ENCODE peak calls at places on chromosomes 7 and 10, in four cellular contexts. Q is CD4-positive, CD25-positive, alpha-beta regulatory T cell; C is tibial nerve; I is effector memory CD4-positive, alpha-beta T cell. T is an unnamed sample.

GRCh38 chr10:73379064-73379748 is 20.5 kb upstream of the CFAP70 start:
- DNase-seq in Q (no peak), C (no peak), I (no peak), T (no peak)

GRCh38 chr7:137006293-137006692 is 137.8 kb downstream of the CHRM2 start:
- DNase-seq in Q (no peak), C (no peak), I (no peak), T (no peak)

GRCh38 chr10:130188195-130189175 is 52.3 kb downstream of the GLRX3 start:
- DNase-seq in Q (no peak), C (no peak), I (no peak), T (no peak)

GRCh38 chr10:72152286-72152685 is 63.5 kb upstream of the ANAPC16 start:
- DNase-seq in Q (no peak), C (no peak), I (no peak), T (no peak)

GRCh38 chr10:92239600-92240288 is 51.1 kb downstream of the CPEB3 start:
- DNase-seq in Q (peak; percentile 47), C (peak; percentile 16), I (no peak), T (peak; percentile 33)

GRCh38 chr10:111126073-111126472 is 49.2 kb downstream of the ADRA2A start:
- DNase-seq in Q (no peak), C (no peak), I (no peak), T (no peak)

GRCh38 chr10:44467090-44467489 is 82.2 kb upstream of the CXCL12 start:
- DNase-seq in Q (no peak), C (no peak), I (no peak), T (no peak)

GRCh38 chr10:98055875-98056516 is 25.6 kb upstream of the CRTAC1 start:
- DNase-seq in Q (no peak), C (no peak), I (no peak), T (no peak)

GRCh38 chr7:107712906-107713305 is 31.0 kb upstream of the CBLL1 start:
- DNase-seq in Q (no peak), C (no peak), I (no peak), T (no peak)

GRCh38 chr7:106110238-106110560 is 1.9 kb downstream of the SYPL1 start:
- DNase-seq in Q (no peak), C (no peak), I (no peak), T (no peak)

GRCh38 chr7:116726713-116727431 is 54.9 kb downstream of the MET start:
- DNase-seq in Q (no peak), C (no peak), I (no peak), T (no peak)

GRCh38 chr7:99203092-99203491 is 4.8 kb downstream of the KPNA7 start:
- DNase-seq in Q (no peak), C (no peak), I (no peak), T (no peak)

GRCh38 chr7:126685596-126685995 is 567.1 kb downstream of the GRM8 start:
- DNase-seq in Q (no peak), C (no peak), I (no peak), T (no peak)

GRCh38 chr7:31102151-31102972 is 50.3 kb downstream of the ADCYAP1R1 start:
- DNase-seq in Q (no peak), C (no peak), I (no peak), T (no peak)

GRCh38 chr10:32175629-32176028 is 119.4 kb upstream of the KIF5B start:
- DNase-seq in Q (no peak), C (no peak), I (no peak), T (no peak)

GRCh38 chr10:93718937-93719725 is 16.7 kb upstream of the FRA10AC1 start:
- DNase-seq in Q (no peak), C (no peak), I (no peak), T (no peak)

GRCh38 chr7:1738511-1738910 is 68.4 kb downstream of the ELFN1 start:
- DNase-seq in Q (no peak), C (no peak), I (no peak), T (no peak)

GRCh38 chr7:11343818-11344413 is 370.2 kb downstream of the PHF14 start:
- DNase-seq in Q (peak; percentile 24), C (no peak), I (no peak), T (no peak)

GRCh38 chr7:17302575-17303142 is 4.2 kb downstream of the AHR start:
- DNase-seq in Q (peak; percentile 55), C (no peak), I (no peak), T (no peak)

GRCh38 chr7:74290999-74291441 is 1.8 kb downstream of the CLIP2 start:
- DNase-seq in Q (no peak), C (no peak), I (no peak), T (no peak)

GRCh38 chr7:82534687-82535086 is 91.1 kb upstream of the CACNA2D1 start:
- DNase-seq in Q (no peak), C (no peak), I (no peak), T (no peak)

GRCh38 chr10:98047009-98047741 is 16.8 kb upstream of the CRTAC1 start:
- DNase-seq in Q (no peak), C (no peak), I (no peak), T (peak; percentile 55)

GRCh38 chr10:116126239-116126638 is 146.8 kb downstream of the GFRA1 start:
- DNase-seq in Q (no peak), C (no peak), I (no peak), T (no peak)

DNA sequence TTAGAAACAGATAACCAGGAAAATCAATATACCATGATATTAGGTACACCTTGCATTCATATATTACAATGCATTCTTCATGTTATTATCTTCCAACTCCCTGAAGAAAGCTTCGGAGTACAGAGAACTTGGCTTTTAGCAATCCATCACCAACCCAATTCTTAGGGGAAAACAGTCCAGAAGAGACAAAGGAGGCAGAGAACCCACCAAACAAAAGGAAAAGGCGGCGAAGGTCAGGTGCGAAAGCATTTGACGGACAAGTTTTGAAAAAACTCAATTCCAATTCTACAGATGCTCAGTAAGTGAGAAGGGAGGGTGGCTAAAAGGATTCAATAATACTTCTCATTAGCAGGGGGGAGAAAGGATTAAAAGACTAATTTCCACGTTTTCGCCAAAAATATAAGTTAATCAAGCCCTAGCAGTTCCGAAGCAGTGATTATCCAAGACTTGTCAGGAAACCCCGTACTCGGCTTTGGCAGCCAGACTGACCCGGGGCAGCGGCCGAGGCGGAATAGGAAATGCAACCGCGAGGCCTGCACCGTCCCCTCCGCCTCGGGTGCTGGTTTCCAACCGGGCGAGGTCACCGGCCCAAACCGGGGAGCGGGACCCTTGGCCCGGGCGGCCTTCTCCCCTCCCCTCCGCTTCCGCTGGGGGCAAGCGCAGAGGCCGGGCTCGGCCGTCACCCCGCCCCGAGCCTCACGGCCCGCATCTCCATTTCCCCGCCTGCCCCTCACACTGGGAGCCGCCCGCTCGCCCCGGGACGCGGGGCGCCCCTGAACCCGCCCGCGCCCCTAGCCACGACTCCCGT is 747 bp downstream of the GDI2 start:
- DNase-seq in Q (no peak), C (no peak), I (peak; percentile 9), T (peak; percentile 49)
- H3K27ac ChIP-seq in Q (peak overlapping the region; percentile 97), C (peak overlapping the region; percentile 94), I (peak overlapping the region; percentile 97), T (peak overlapping the region; percentile 98)

GRCh38 chr7:134736381-134736780 is 43.1 kb upstream of the CALD1 start:
- DNase-seq in Q (no peak), C (no peak), I (no peak), T (no peak)

GRCh38 chr7:134740364-134740763 is 39.1 kb upstream of the CALD1 start:
- DNase-seq in Q (no peak), C (no peak), I (no peak), T (no peak)

GRCh38 chr7:134741901-134742635 is 37.4 kb upstream of the CALD1 start:
- DNase-seq in Q (no peak), C (no peak), I (no peak), T (no peak)

GRCh38 chr7:134739362-134739761 is 40.1 kb upstream of the CALD1 start:
- DNase-seq in Q (no peak), C (no peak), I (no peak), T (no peak)

DNA sequence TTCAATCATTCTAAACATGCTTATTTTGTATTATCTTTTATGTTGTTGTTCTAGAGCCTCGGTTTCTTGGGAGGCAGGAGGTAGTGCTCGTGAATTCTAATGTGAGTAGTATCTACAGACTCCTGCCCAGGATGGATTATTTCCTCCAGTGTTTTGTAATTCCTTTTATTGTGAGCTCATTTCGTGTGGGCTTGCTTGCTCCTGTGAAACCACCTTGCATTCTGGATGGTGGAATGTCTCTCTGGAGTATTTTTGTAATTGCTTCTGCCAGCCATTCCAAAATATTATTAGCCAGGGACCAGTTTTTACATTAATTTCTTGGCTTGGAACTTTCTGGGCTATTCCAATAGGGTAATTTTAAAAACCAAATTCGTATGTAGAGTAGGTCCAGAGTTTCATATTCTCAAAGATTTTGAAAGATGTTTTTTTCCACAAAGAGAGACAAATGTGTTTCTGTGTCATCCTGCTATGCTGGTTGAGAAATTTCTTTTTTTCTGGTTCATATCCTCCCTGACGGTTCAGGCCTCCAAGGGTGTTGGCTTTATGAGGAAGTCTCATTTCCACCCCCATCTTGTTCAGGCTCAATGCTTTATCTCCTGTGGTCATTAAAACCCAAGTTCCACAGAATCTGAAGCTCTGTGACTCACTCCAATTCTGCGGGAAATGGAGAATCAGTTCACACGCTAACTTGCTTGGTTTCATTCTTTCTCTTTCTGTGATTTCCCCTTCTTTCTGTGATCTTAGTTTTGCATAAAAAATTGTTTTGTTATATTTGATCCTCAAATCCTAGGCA is 41.7 kb upstream of the CALD1 start:
- DNase-seq in Q (no peak), C (no peak), I (no peak), T (no peak)
- H3K27ac ChIP-seq in Q (no peak overlapping the region), C (peak overlapping the region; percentile 79), I (no peak overlapping the region), T (no peak overlapping the region)

DNA sequence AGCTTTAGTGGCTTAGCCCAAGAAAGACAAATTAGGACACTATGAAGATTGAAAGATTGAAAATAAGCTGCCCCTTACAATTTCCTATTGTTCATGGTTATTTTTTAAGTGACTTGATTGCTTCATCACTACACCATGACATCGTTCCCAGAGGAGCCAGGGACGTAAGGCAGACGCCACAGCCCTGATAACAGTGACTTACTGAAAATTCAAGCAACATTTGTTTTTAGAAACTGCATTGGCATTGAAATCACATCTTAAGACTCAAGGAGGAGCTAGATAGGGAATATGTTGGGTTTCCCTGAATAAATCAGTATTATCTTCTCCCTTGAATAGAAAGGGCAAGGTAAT is 38.7 kb upstream of the ANK3 start:
- DNase-seq in Q (no peak), C (no peak), I (no peak), T (no peak)
- H3K27ac ChIP-seq in Q (no peak overlapping the region), C (peak overlapping the region; percentile 60), I (no peak overlapping the region), T (no peak overlapping the region)

GRCh38 chr10:125155669-125156068 is 4.7 kb downstream of the CTBP2 start:
- DNase-seq in Q (no peak), C (no peak), I (no peak), T (no peak)

GRCh38 chr10:125155101-125155500 is 5.3 kb downstream of the CTBP2 start:
- DNase-seq in Q (no peak), C (no peak), I (no peak), T (no peak)

GRCh38 chr10:125157473-125157865 is 2.9 kb downstream of the CTBP2 start:
- DNase-seq in Q (no peak), C (no peak), I (no peak), T (no peak)

GRCh38 chr10:125156196-125156595 is 4.2 kb downstream of the CTBP2 start:
- DNase-seq in Q (no peak), C (no peak), I (no peak), T (no peak)

DNA sequence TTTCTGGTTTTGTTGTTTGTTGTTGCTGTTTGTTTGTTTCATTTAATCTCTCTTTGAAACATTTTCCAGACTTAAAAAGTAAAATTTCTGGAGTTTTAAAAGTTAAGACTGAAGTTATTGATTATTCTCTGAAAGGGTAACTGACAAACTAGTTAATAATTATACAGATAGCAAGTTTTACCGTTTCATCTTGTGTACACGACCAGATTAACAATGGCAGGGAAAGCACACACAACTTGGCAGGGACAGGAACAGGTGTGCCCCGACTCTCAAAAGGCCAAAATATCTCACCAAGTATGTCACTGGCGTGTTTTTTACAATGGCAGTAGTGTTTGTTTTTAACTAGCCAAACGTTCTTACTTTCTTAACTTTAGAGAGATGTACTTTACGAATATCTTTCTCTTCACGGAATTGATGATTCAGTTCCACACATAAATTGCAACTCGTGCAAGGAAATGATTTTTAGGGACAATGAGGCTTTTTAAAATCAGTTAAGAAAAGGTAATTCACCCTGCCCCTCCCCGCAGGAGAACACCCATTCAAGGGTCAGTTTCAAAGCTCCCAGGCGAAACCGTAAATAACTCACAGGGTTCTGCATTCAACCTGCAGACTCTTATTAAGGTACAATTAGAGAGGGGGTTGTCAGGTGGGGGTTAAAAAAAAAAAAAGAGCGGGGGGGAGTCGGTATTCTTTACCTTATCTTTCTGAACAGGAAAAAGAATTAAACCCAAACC is 3.5 kb downstream of the CTBP2 start:
- DNase-seq in Q (no peak), C (no peak), I (no peak), T (no peak)
- H3K27ac ChIP-seq in Q (no peak overlapping the region), C (peak overlapping the region; percentile 92), I (no peak overlapping the region), T (peak overlapping the region; percentile 86)